ENCODE peak calls at places on chromosomes 4 and X, in four cellular contexts. One of them, this sample, is unnamed.

GRCh38 chrX:747176-747575 is 116.6 kb downstream of the SHOX start:
- DNase-seq in Peyer's patch: no peak
- DNase-seq in AG10803: no peak
- DNase-seq in dorsolateral prefrontal cortex: no peak
- DNase-seq in this sample: no peak

GRCh38 chr4:37648084-37648817 is 37.9 kb downstream of the RELL1 start:
- DNase-seq in Peyer's patch: peak
- DNase-seq in AG10803: peak
- DNase-seq in dorsolateral prefrontal cortex: no peak
- DNase-seq in this sample: no peak

GRCh38 chrX:54754854-54755253 is 43.2 kb downstream of the ITIH6 start:
- DNase-seq in Peyer's patch: no peak
- DNase-seq in AG10803: no peak
- DNase-seq in dorsolateral prefrontal cortex: no peak
- DNase-seq in this sample: no peak

GRCh38 chr4:87947381-87948160 is 27.9 kb upstream of the SPP1 start:
- DNase-seq in Peyer's patch: no peak
- DNase-seq in AG10803: no peak
- DNase-seq in dorsolateral prefrontal cortex: no peak
- DNase-seq in this sample: no peak

GRCh38 chrX:270848-271367 is 10.3 kb upstream of the PLCXD1 start:
- DNase-seq in Peyer's patch: no peak
- DNase-seq in AG10803: no peak
- DNase-seq in dorsolateral prefrontal cortex: no peak
- DNase-seq in this sample: no peak

GRCh38 chr4:3516061-3516835 is 16.0 kb downstream of the LRPAP1 start:
- DNase-seq in Peyer's patch: no peak
- DNase-seq in AG10803: no peak
- DNase-seq in dorsolateral prefrontal cortex: no peak
- DNase-seq in this sample: no peak

GRCh38 chrX:39298821-39299220 is 497.6 kb downstream of the MID1IP1 start:
- DNase-seq in Peyer's patch: no peak
- DNase-seq in AG10803: no peak
- DNase-seq in dorsolateral prefrontal cortex: no peak
- DNase-seq in this sample: no peak

GRCh38 chrX:115957862-115958490 is 212.6 kb upstream of the AGTR2 start:
- DNase-seq in Peyer's patch: no peak
- DNase-seq in AG10803: no peak
- DNase-seq in dorsolateral prefrontal cortex: peak
- DNase-seq in this sample: no peak

GRCh38 chrX:17581650-17582049 is 155.6 kb upstream of the SCML1 start:
- DNase-seq in Peyer's patch: no peak
- DNase-seq in AG10803: peak
- DNase-seq in dorsolateral prefrontal cortex: no peak
- DNase-seq in this sample: no peak

DNA sequence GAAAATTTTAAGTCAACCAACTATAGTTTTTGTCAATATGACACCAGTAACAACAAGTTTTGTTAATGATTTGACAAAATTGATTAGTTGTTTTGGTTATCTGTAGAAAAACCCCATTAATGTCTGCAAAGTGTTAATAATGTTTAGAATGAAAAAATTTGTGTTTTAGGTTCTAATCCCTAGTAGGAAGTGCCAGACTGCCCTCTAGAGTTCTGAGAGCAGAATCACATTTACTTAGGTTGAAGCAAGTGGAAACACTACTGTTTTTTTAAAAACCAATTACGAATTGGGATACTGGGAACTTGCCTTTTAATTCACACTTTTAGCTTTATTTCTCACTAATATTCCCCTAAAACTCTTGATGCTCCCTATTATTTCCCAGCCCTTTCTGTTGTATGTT is 101.1 kb upstream of the CYLC1 start:
- DNase-seq in Peyer's patch: no peak
- DNase-seq in AG10803: peak
- DNase-seq in dorsolateral prefrontal cortex: no peak
- DNase-seq in this sample: no peak
- TF ChIP-seq CTCF in Peyer's patch: no peak
- TF ChIP-seq CTCF in AG10803: no peak
- TF ChIP-seq CTCF in dorsolateral prefrontal cortex: peak
- TF ChIP-seq CTCF in this sample: no peak

GRCh38 chr4:47860305-47860704 is 22.4 kb upstream of the CORIN start:
- DNase-seq in Peyer's patch: no peak
- DNase-seq in AG10803: no peak
- DNase-seq in dorsolateral prefrontal cortex: no peak
- DNase-seq in this sample: no peak

GRCh38 chr4:47856713-47857112 is 18.8 kb upstream of the CORIN start:
- DNase-seq in Peyer's patch: no peak
- DNase-seq in AG10803: no peak
- DNase-seq in dorsolateral prefrontal cortex: no peak
- DNase-seq in this sample: no peak

GRCh38 chr4:47858012-47858411 is 20.1 kb upstream of the CORIN start:
- DNase-seq in Peyer's patch: no peak
- DNase-seq in AG10803: no peak
- DNase-seq in dorsolateral prefrontal cortex: no peak
- DNase-seq in this sample: no peak

GRCh38 chr4:47852121-47852520 is 14.3 kb upstream of the CORIN start:
- DNase-seq in Peyer's patch: no peak
- DNase-seq in AG10803: peak
- DNase-seq in dorsolateral prefrontal cortex: no peak
- DNase-seq in this sample: no peak

GRCh38 chr4:47855350-47855749 is 17.5 kb upstream of the CORIN start:
- DNase-seq in Peyer's patch: no peak
- DNase-seq in AG10803: peak
- DNase-seq in dorsolateral prefrontal cortex: no peak
- DNase-seq in this sample: no peak
- TF ChIP-seq CTCF in Peyer's patch: no peak
- TF ChIP-seq CTCF in AG10803: no peak
- TF ChIP-seq CTCF in dorsolateral prefrontal cortex: no peak
- TF ChIP-seq CTCF in this sample: no peak

DNA sequence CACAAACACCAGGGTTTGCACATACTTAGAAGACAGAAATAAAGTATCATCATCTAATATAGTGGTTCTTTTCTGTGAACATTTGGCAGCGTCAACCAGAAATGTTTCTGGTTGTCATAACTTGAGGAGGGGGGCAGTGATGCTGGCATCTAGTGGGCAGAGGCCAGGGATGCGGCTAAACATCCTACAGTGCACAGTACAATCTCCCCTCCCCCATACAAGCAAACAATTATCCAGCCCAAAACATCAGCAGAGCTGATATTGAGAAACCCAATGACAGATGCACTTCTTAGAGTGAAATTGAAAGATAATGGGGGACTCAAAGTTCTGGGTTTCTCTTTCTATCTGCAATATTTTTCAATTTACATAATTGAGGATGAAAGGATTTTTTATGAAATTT is 1.9 kb upstream of the EIF1AX start:
- DNase-seq in Peyer's patch: no peak
- DNase-seq in AG10803: no peak
- DNase-seq in dorsolateral prefrontal cortex: no peak
- DNase-seq in this sample: no peak
- TF ChIP-seq CTCF in Peyer's patch: no peak
- TF ChIP-seq CTCF in AG10803: no peak
- TF ChIP-seq CTCF in dorsolateral prefrontal cortex: no peak
- TF ChIP-seq CTCF in this sample: no peak

DNA sequence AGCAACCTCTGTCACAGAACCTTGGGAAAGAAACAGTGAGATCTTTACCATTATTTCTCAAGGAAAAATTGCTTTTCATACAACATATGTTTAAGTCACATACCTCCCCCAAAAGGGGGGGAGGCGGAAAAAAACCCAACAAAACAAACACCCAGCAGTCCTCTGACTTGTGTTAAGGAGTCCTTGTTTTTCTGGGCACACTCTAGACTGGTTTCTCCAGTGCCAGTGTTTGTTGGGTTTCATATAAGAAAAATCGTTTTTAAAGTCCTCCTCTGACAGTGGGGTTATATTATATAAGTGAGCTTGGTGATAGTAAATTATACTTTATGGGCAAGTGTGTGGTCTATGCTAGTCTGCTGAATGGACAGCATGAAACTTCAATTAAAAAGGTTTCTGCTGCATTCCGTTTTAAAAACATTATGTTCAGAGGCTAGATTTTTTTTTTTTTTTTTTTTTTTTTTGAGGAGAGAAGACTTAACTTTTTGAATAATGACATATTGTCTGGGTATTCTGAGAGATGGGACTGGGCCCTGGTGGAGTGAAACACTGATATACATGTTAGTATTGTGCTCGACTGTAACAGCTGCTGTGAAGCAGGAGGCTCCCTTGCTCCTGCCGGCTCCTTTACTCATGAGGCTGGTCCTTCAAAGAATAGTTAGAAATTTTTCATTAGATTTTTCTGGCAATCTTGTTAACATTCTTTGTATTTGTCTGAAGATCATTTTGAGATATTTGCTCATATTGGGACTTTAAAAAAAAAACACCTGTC is 73.1 kb downstream of the TMEM131L start:
- DNase-seq in Peyer's patch: no peak
- DNase-seq in AG10803: no peak
- DNase-seq in dorsolateral prefrontal cortex: no peak
- DNase-seq in this sample: no peak
- TF ChIP-seq CTCF in Peyer's patch: no peak
- TF ChIP-seq CTCF in AG10803: no peak
- TF ChIP-seq CTCF in dorsolateral prefrontal cortex: no peak
- TF ChIP-seq CTCF in this sample: no peak

GRCh38 chr4:139556735-139557505 is 901 bp upstream of the SETD7 start:
- DNase-seq in Peyer's patch: peak
- DNase-seq in AG10803: no peak
- DNase-seq in dorsolateral prefrontal cortex: peak
- DNase-seq in this sample: peak
- TF ChIP-seq CTCF in Peyer's patch: no peak
- TF ChIP-seq CTCF in AG10803: peak
- TF ChIP-seq CTCF in dorsolateral prefrontal cortex: peak
- TF ChIP-seq CTCF in this sample: no peak

DNA sequence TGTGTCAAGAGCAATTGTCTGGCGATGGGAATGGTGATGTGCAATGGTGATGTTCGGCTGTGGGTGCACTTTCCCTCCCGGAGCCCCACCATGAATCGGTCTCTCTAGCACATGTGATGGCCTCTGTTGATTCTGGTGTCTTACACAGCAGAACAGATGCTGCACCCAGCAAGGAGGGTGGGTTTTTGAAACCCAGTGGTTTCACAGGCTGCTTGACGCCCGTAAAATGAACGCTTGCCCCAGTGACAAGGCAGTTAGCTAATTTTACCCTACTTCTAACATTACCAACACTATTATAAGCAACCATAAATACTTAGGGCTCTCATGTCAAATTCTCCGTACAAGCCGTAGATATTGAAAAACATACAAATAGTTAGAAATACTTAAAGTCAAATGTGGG is 5.9 kb upstream of the ANOS1 start:
- DNase-seq in Peyer's patch: no peak
- DNase-seq in AG10803: no peak
- DNase-seq in dorsolateral prefrontal cortex: no peak
- DNase-seq in this sample: no peak
- TF ChIP-seq CTCF in Peyer's patch: no peak
- TF ChIP-seq CTCF in AG10803: no peak
- TF ChIP-seq CTCF in dorsolateral prefrontal cortex: no peak
- TF ChIP-seq CTCF in this sample: no peak

DNA sequence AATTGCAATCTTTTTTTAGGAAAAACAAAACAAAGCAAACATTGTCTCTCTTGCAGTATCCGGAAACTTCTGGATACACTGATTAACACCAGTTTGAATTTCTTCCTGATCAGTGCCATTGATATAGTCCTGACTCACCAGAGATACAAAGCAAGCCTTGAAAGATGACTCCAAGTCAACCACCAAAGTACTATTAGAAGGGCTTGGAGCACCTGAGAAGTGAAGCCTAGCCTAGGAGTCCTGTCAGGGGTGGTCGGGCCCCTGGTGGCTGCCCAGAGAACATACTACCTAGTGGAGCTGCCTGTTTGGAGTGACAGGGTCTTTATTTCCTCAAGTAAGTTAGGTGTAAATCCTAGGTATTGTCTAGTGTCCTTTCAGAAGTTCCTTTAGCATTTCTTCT is 593.2 kb downstream of the ZNF674 start:
- DNase-seq in Peyer's patch: no peak
- DNase-seq in AG10803: no peak
- DNase-seq in dorsolateral prefrontal cortex: no peak
- DNase-seq in this sample: no peak
- TF ChIP-seq CTCF in Peyer's patch: no peak
- TF ChIP-seq CTCF in AG10803: no peak
- TF ChIP-seq CTCF in dorsolateral prefrontal cortex: no peak
- TF ChIP-seq CTCF in this sample: no peak